ENCODE peak calls at places on chromosome 11, in ten cellular contexts. D is heart left ventricle, V is NB4, T is testis, I is IMR-90, X is stomach, P is spleen, G is adrenal gland, F is H54, S is HCT116. B is an unnamed sample.

GRCh38 chr11:109937968-109938367 is 155.2 kb upstream of the ZC3H12C start:
- DNase-seq in X (no peak), S (no peak), D (no peak), V (no peak), I (no peak), G (no peak), T (no peak), P (no peak), F (no peak), B (no peak)

GRCh38 chr11:44589301-44589700 is 23.8 kb downstream of the CD82 start:
- DNase-seq in X (no peak), I (peak; percentile 97), T (no peak), D (no peak), P (no peak), V (no peak), S (no peak), G (no peak), F (peak; percentile 62), B (no peak)

GRCh38 chr11:102476812-102477211 is 24.2 kb upstream of the TMEM123 start:
- DNase-seq in S (no peak), F (no peak), T (no peak), I (peak; percentile 22), X (peak; percentile 83), V (peak; percentile 65), P (no peak), G (no peak), D (peak; percentile 37), B (no peak)

GRCh38 chr11:128749986-128750385 is 56.1 kb downstream of the FLI1 start:
- DNase-seq in F (no peak), S (no peak), I (no peak), D (no peak), X (no peak), P (no peak), V (no peak), T (no peak), G (no peak), B (no peak)

GRCh38 chr11:86101493-86101892 is 32.6 kb upstream of the PICALM start:
- DNase-seq in X (no peak), I (peak; percentile 54), T (no peak), F (no peak), V (no peak), D (no peak), S (no peak), P (no peak), G (no peak), B (no peak)

GRCh38 chr11:131025421-131026126 is 109.3 kb upstream of the SNX19 start:
- DNase-seq in S (no peak), G (no peak), D (no peak), P (no peak), V (no peak), I (no peak), F (no peak), X (no peak), T (no peak), B (no peak)

GRCh38 chr11:67648140-67648795 is 2.3 kb downstream of the ACY3 start:
- DNase-seq in G (no peak), X (peak; percentile 63), D (no peak), I (no peak), T (no peak), V (peak; percentile 71), S (peak; percentile 59), F (no peak), P (peak; percentile 91), B (no peak)

GRCh38 chr11:35274909-35275807 is 136.2 kb downstream of the CD44 start:
- DNase-seq in P (no peak), G (peak; percentile 91), F (no peak), I (no peak), S (no peak), T (peak; percentile 49), V (no peak), D (peak; percentile 41), X (peak; percentile 89), B (no peak)

GRCh38 chr11:118608268-118609214 is 1.1 kb downstream of the PHLDB1 start:
- DNase-seq in D (peak; percentile 88), I (peak; percentile 85), T (peak; percentile 78), S (no peak), F (peak; percentile 57), P (peak; percentile 90), V (peak; percentile 83), X (peak; percentile 59), G (peak; percentile 67), B (peak; percentile 58)

GRCh38 chr11:111582163-111582562 is 20.1 kb upstream of the SIK2 start:
- DNase-seq in T (no peak), S (no peak), D (no peak), P (no peak), F (no peak), X (no peak), G (no peak), I (no peak), V (no peak), B (no peak)

GRCh38 chr11:47369676-47370075 is 8.7 kb downstream of the SPI1 start:
- DNase-seq in V (no peak), S (no peak), P (no peak), X (no peak), T (no peak), I (no peak), F (no peak), D (no peak), G (no peak), B (no peak)

GRCh38 chr11:56705784-56706396 is 7.0 kb downstream of the OR9G1 start:
- DNase-seq in F (no peak), D (no peak), X (no peak), S (no peak), P (no peak), T (no peak), I (no peak), V (peak; percentile 13), G (no peak), B (no peak)

GRCh38 chr11:19648321-19648720 is 64.3 kb upstream of the NAV2 start:
- DNase-seq in F (no peak), S (no peak), G (no peak), D (no peak), X (no peak), I (no peak), V (no peak), P (no peak), T (no peak), B (no peak)

GRCh38 chr11:16933756-16934603 is 80.2 kb downstream of the PLEKHA7 start:
- DNase-seq in X (no peak), D (peak; percentile 59), G (peak; percentile 39), I (no peak), V (no peak), T (peak; percentile 92), P (no peak), S (no peak), F (no peak), B (no peak)

GRCh38 chr11:66891849-66892660 is 35.2 kb downstream of the LRFN4 start:
- DNase-seq in G (peak; percentile 95), X (peak; percentile 70), D (peak; percentile 63), F (peak; percentile 82), P (no peak), V (peak; percentile 93), T (no peak), S (peak; percentile 96), I (peak; percentile 99), B (peak; percentile 88)

GRCh38 chr11:48172818-48173609 is 43.6 kb upstream of the OR4B1 start:
- DNase-seq in S (peak; percentile 15), T (peak; percentile 86), F (peak; percentile 51), G (peak; percentile 49), I (peak; percentile 69), V (peak; percentile 63), P (peak; percentile 83), X (peak; percentile 62), D (peak; percentile 59), B (peak; percentile 39)

DNA sequence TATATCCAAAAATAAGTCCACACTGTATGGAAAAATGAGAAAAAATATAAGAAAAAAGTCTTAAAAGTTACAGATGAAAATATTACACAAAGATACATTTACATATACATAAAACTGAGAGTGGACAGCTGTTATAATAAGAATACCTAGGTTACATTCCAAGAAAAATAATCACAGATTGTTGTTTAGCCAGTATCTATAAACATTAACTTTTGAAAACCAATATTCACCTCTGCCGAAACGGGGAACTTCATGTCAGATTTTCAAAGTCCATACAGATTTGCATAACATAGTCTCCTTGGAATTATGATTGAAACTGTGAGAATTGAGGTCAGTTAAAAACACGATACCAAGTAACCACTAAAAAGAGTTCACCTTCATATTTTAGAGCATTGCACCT is 34.6 kb downstream of the ZNF195 start:
- DNase-seq in I (no peak), D (no peak), P (no peak), G (no peak), T (no peak), X (no peak), V (no peak), F (no peak), S (no peak), B (no peak)
- TF ChIP-seq POLR2A in I (no peak), D (no peak), P (no peak), G (no peak), T (no peak), X (no peak), V (no peak), F (no peak), S (no peak), B (no peak)

GRCh38 chr11:1863352-1864215 is 10.7 kb downstream of the LSP1 start:
- DNase-seq in T (peak; percentile 80), S (peak; percentile 68), P (peak; percentile 90), X (peak; percentile 75), F (peak; percentile 97), G (peak; percentile 97), D (peak; percentile 92), I (peak; percentile 86), V (peak; percentile 68), B (peak; percentile 44)
- TF ChIP-seq POLR2A in T (no peak), S (no peak), P (no peak), X (no peak), F (peak; percentile 30), G (peak; percentile 2), D (no peak), I (no peak), V (no peak), B (no peak)

DNA sequence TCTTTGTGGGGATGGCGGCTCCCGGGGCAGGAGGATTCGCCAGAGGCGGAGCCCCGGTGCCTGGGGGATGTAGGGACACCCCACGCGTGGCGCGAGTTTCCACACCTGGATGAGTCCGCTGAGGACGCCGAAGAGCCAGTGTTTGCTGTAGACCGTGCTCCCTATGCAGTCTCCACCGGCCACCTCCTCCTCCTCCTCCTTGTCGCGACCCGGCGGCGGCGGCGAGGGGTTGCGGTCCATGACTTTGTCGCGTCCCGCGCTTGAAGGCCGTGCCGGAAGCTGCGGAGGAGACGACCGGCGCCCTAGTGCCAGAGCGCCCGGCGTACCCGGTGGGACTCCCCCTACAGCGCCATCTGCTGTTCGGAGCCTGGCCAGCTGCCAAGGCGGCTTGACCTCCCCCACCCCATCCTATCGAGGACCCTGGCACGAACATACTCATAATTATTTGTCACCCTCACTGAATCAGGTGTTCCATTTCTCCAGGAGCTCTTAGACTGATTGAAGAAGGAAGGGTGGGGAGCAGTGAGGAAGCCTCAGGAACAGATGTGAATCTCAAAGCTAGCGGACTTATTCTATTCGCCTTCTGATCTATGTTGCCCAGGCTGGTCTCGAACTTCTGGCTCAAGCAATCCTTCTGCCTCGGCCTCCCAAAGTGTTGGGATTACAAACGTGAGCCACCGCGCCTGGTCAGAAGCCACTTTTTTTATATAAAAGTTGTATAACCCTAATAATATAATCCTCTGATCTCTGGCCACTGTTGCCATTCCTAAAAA is at the start of gene SAAL1:
- DNase-seq in F (peak; percentile 84), G (peak; percentile 81), T (peak; percentile 93), X (peak; percentile 88), P (peak; percentile 97), I (peak; percentile 67), D (peak; percentile 88), S (peak; percentile 74), V (peak; percentile 90), B (peak; percentile 89)
- TF ChIP-seq POLR2A in F (peak; percentile 87), G (peak; percentile 18), T (no peak), X (no peak), P (no peak), I (peak; percentile 18), D (no peak), S (peak; percentile 48), V (peak; percentile 81), B (peak; percentile 70)

GRCh38 chr11:119671561-119672015 is 57.4 kb downstream of the NECTIN1 start:
- DNase-seq in X (no peak), T (no peak), G (no peak), F (no peak), D (peak; percentile 56), V (no peak), I (peak; percentile 55), P (no peak), S (no peak), B (no peak)
- TF ChIP-seq POLR2A in X (no peak), T (no peak), G (no peak), F (no peak), D (no peak), V (no peak), I (no peak), P (no peak), S (no peak), B (no peak)